ENCODE peak calls at places on chromosome 1, in nine cellular contexts. V is upper lobe of right lung, K is A549, U is NB4, J is PC-3, A is heart left ventricle, Q is BE2C, P is H1, G is cardiac fibroblast. C is an unnamed sample.

GRCh38 chr1:208219659-208220282 is 24.4 kb downstream of the PLXNA2 start:
- DNase-seq in Q (no peak), K (no peak), A (peak; percentile 84), J (peak; percentile 92), V (peak; percentile 79), G (peak; percentile 80), U (peak; percentile 86), P (no peak), C (peak; percentile 75)

GRCh38 chr1:192610114-192610958 is 25.6 kb upstream of the RGS13 start:
- DNase-seq in A (no peak), P (no peak), G (peak; percentile 54), U (peak; percentile 61), V (no peak), K (peak; percentile 29), J (peak; percentile 39), Q (no peak), C (peak; percentile 37)

GRCh38 chr1:67053535-67053784 is 488 bp downstream of the SLC35D1 start:
- DNase-seq in P (peak; percentile 69), U (no peak), G (peak; percentile 71), K (peak; percentile 19), V (peak; percentile 80), A (peak; percentile 68), Q (peak; percentile 40), J (peak; percentile 67), C (peak; percentile 54)

GRCh38 chr1:224922404-224923164 is 6.9 kb upstream of the DNAH14 start:
- DNase-seq in K (peak; percentile 57), U (peak; percentile 48), G (peak; percentile 45), A (no peak), J (peak; percentile 80), V (no peak), Q (peak; percentile 13), P (peak; percentile 54), C (peak; percentile 37)

GRCh38 chr1:193325042-193325441 is 138.6 kb upstream of the B3GALT2 start:
- DNase-seq in V (no peak), Q (no peak), G (no peak), A (no peak), K (no peak), U (no peak), J (no peak), P (no peak), C (no peak)

GRCh38 chr1:154348429-154349076 is 23.2 kb downstream of the ATP8B2 start:
- DNase-seq in V (no peak), A (no peak), K (no peak), G (no peak), Q (peak; percentile 39), U (peak; percentile 62), J (no peak), P (no peak), C (no peak)

GRCh38 chr1:209899948-209900347 is 38.1 kb upstream of the SYT14 start:
- DNase-seq in U (peak; percentile 33), V (no peak), J (peak; percentile 59), A (no peak), Q (peak; percentile 49), G (no peak), K (no peak), P (peak; percentile 81), C (no peak)

GRCh38 chr1:54798769-54799641 is 2.1 kb downstream of the TTC22 start:
- DNase-seq in J (no peak), U (peak; percentile 43), G (no peak), P (no peak), Q (no peak), A (no peak), V (peak; percentile 72), K (no peak), C (peak; percentile 33)

GRCh38 chr1:39080884-39081265 is 54.7 kb downstream of the NDUFS5 start:
- DNase-seq in G (no peak), V (no peak), P (peak; percentile 86), K (no peak), Q (no peak), J (no peak), U (no peak), A (no peak), C (no peak)

GRCh38 chr1:180643693-180644092 is 11.9 kb downstream of the XPR1 start:
- DNase-seq in V (no peak), J (no peak), Q (peak; percentile 48), U (no peak), A (peak; percentile 38), G (peak; percentile 49), K (no peak), P (no peak), C (peak; percentile 38)

GRCh38 chr1:81550753-81551152 is 250.0 kb upstream of the ADGRL2 start:
- DNase-seq in J (peak; percentile 87), A (no peak), P (no peak), K (no peak), G (no peak), V (no peak), U (no peak), Q (no peak), C (no peak)

GRCh38 chr1:81547261-81547911 is 253.3 kb upstream of the ADGRL2 start:
- DNase-seq in P (no peak), G (no peak), U (no peak), J (no peak), K (no peak), A (no peak), Q (no peak), V (no peak), C (no peak)

GRCh38 chr1:81547912-81548303 is 252.8 kb upstream of the ADGRL2 start:
- DNase-seq in K (no peak), A (no peak), G (peak; percentile 19), V (no peak), Q (no peak), P (no peak), J (no peak), U (no peak), C (no peak)

GRCh38 chr1:81548918-81549587 is 251.7 kb upstream of the ADGRL2 start:
- DNase-seq in P (no peak), U (no peak), Q (no peak), K (no peak), J (no peak), G (no peak), A (no peak), V (no peak), C (no peak)

DNA sequence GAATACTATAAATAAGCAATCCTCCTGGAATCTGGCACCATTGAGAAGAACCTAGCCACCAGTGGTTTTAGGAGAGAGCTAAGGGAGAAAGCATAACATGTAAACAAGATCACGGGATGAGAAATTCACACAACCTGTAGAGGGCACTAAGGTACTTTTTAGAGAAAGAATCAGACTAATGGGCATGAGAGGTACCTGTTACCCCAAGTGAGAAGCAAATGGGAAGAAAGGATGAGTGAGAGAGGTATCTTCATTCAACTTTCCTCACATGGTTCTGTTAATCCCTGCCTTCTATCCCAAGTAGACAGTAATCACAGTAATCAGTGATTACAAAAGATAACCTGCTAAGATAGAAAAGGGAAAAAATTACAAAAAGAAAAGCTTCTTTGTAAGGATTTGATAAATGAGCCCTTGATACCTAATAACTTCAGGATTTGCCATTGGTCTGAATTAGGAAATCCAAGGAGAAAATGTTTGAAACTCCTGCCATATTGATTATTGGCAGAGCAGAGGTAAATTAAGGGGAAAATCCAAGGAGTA is 251.1 kb upstream of the ADGRL2 start:
- DNase-seq in Q (no peak), P (no peak), K (peak; percentile 8), A (no peak), J (peak; percentile 74), G (peak; percentile 75), V (no peak), U (peak; percentile 20), C (peak; percentile 50)
- TF ChIP-seq CTCF in Q (peak; percentile 48), P (no peak), K (peak; percentile 53), A (peak; percentile 52), J (peak; percentile 84), G (peak; percentile 52), V (peak; percentile 51), U (peak; percentile 35), C (peak; percentile 67)

GRCh38 chr1:156813298-156813697 is 3.4 kb downstream of the SH2D2A start:
- DNase-seq in G (no peak), P (no peak), Q (no peak), A (no peak), U (peak; percentile 25), V (no peak), K (no peak), J (no peak), C (no peak)
- H3K4me3 ChIP-seq in G (peak overlapping the region; percentile 34), P (peak overlapping the region; percentile 55), Q (no peak overlapping the region), A (peak overlapping the region; percentile 60), U (no peak overlapping the region), V (peak overlapping the region; percentile 52), K (peak overlapping the region; percentile 39), J (peak overlapping the region; percentile 59), C (no peak overlapping the region)

GRCh38 chr1:44655609-44656008 is 18.7 kb downstream of the TMEM53 start:
- DNase-seq in J (peak; percentile 50), V (no peak), U (peak; percentile 58), G (peak; percentile 18), A (no peak), P (peak; percentile 66), Q (peak; percentile 38), K (peak; percentile 33), C (peak; percentile 11)
- TF ChIP-seq CTCF in J (peak; percentile 88), V (peak; percentile 57), U (peak; percentile 95), G (peak; percentile 91), A (peak; percentile 44), P (peak; percentile 96), Q (peak; percentile 67), K (peak; percentile 51), C (peak; percentile 77)

GRCh38 chr1:8015809-8016165 is 10.3 kb downstream of the ERRFI1 start:
- DNase-seq in V (no peak), A (no peak), U (no peak), Q (no peak), K (no peak), J (peak; percentile 26), G (peak; percentile 88), P (no peak), C (peak; percentile 48)

GRCh38 chr1:8014381-8014988 is 11.6 kb downstream of the ERRFI1 start:
- DNase-seq in U (no peak), G (no peak), K (no peak), J (no peak), V (no peak), P (no peak), A (no peak), Q (no peak), C (no peak)

GRCh38 chr1:8013800-8014199 is 12.3 kb downstream of the ERRFI1 start:
- DNase-seq in A (no peak), P (no peak), K (no peak), J (no peak), Q (no peak), U (no peak), V (no peak), G (peak; percentile 34), C (no peak)

GRCh38 chr1:8016244-8017241 is 9.6 kb downstream of the ERRFI1 start:
- DNase-seq in A (no peak), J (peak; percentile 37), V (no peak), G (peak; percentile 51), U (peak; percentile 32), P (no peak), K (no peak), Q (no peak), C (no peak)

DNA sequence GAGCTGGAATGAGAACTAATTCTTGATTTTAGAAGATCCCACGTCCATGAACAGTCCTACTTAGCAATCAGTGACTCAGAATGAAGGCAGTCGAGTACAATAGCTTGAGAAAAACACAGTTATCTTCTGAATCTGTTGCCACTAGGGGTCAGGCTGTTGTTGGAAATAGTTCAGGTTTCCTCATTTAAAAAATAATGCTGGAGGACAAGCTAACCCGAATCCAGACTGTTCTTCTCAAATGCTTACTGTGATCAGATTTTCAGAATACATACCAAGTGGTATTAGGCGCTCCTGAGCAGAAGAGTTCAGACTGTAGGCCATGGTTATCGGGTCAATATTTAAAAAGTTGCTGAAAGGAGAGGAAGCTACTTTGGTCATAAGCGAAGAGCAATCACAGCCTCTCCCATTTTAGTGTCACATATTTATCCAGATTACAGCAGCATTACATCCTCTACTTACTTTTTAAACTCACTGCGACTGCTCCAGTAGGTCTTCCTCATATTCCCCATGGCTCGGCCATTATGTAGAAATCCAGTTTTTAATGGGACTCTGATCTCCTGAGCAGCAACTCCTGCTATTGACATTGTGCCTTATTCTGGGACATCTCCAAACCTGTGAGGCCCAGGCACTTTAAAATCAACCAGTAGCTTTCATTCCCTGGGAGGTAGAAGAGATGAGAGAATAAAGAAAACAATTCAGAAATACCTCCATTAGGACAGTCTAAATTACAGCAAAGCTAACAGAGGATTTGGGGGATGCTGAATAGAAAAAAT is 10.9 kb downstream of the ERRFI1 start:
- DNase-seq in V (no peak), A (no peak), P (no peak), G (peak; percentile 91), J (peak; percentile 91), Q (peak; percentile 23), K (peak; percentile 22), U (peak; percentile 73), C (peak; percentile 88)
- H3K4me3 ChIP-seq in V (peak overlapping the region; percentile 2), A (no peak overlapping the region), P (no peak overlapping the region), G (no peak overlapping the region), J (peak overlapping the region; percentile 8), Q (no peak overlapping the region), K (peak overlapping the region; percentile 26), U (no peak overlapping the region), C (no peak overlapping the region)